ENCODE peak calls at places on chromosomes 11 and 22, in four cellular contexts. One of them, this sample, is unnamed.

GRCh38 chr22:46233231-46233630 is 16.9 kb downstream of the CDPF1 start:
- DNase-seq in HFF-Myc: no peak
- DNase-seq in left ventricle myocardium inferior: peak
- DNase-seq in Peyer's patch: no peak
- DNase-seq in this sample: peak

GRCh38 chr11:129935723-129936122 is 40.3 kb upstream of the NFRKB start:
- DNase-seq in left ventricle myocardium inferior: no peak
- DNase-seq in Peyer's patch: no peak
- DNase-seq in HFF-Myc: no peak
- DNase-seq in this sample: no peak

GRCh38 chr11:64643927-64644326 is 52.9 kb downstream of the SLC22A12 start:
- DNase-seq in left ventricle myocardium inferior: no peak
- DNase-seq in HFF-Myc: no peak
- DNase-seq in Peyer's patch: no peak
- DNase-seq in this sample: no peak

GRCh38 chr11:132033051-132033450 is 662.6 kb downstream of the NTM start:
- DNase-seq in HFF-Myc: no peak
- DNase-seq in left ventricle myocardium inferior: no peak
- DNase-seq in Peyer's patch: no peak
- DNase-seq in this sample: no peak

GRCh38 chr11:73585834-73586575 is 11.9 kb downstream of the FAM168A start:
- DNase-seq in HFF-Myc: no peak
- DNase-seq in Peyer's patch: no peak
- DNase-seq in left ventricle myocardium inferior: no peak
- DNase-seq in this sample: peak

GRCh38 chr11:78647986-78648875 is 73.6 kb upstream of the NARS2 start:
- DNase-seq in left ventricle myocardium inferior: no peak
- DNase-seq in Peyer's patch: no peak
- DNase-seq in HFF-Myc: no peak
- DNase-seq in this sample: no peak

GRCh38 chr22:27149886-27150529 is 492.6 kb downstream of the MIAT start:
- DNase-seq in HFF-Myc: no peak
- DNase-seq in left ventricle myocardium inferior: no peak
- DNase-seq in Peyer's patch: no peak
- DNase-seq in this sample: no peak

GRCh38 chr22:45758603-45759002 is 87.0 kb downstream of the ATXN10 start:
- DNase-seq in Peyer's patch: no peak
- DNase-seq in left ventricle myocardium inferior: no peak
- DNase-seq in HFF-Myc: no peak
- DNase-seq in this sample: no peak

GRCh38 chr22:35394810-35395563 is 5.0 kb upstream of the MCM5 start:
- DNase-seq in left ventricle myocardium inferior: no peak
- DNase-seq in HFF-Myc: no peak
- DNase-seq in Peyer's patch: no peak
- DNase-seq in this sample: no peak

GRCh38 chr22:31867386-31868153 is 76.8 kb upstream of the YWHAH start:
- DNase-seq in HFF-Myc: no peak
- DNase-seq in left ventricle myocardium inferior: no peak
- DNase-seq in Peyer's patch: no peak
- DNase-seq in this sample: no peak

GRCh38 chr22:36443198-36443770 is 38.2 kb downstream of the TXN2 start:
- DNase-seq in left ventricle myocardium inferior: no peak
- DNase-seq in HFF-Myc: no peak
- DNase-seq in Peyer's patch: no peak
- DNase-seq in this sample: no peak

GRCh38 chr11:121082670-121083069 is 18.4 kb upstream of the TECTA start:
- DNase-seq in Peyer's patch: no peak
- DNase-seq in left ventricle myocardium inferior: no peak
- DNase-seq in HFF-Myc: no peak
- DNase-seq in this sample: no peak

GRCh38 chr11:74948546-74948897 is 369 bp downstream of the XRRA1 start:
- DNase-seq in Peyer's patch: no peak
- DNase-seq in HFF-Myc: no peak
- DNase-seq in left ventricle myocardium inferior: no peak
- DNase-seq in this sample: no peak

GRCh38 chr11:94794287-94795168 is 26.4 kb downstream of the AMOTL1 start:
- DNase-seq in HFF-Myc: peak
- DNase-seq in Peyer's patch: no peak
- DNase-seq in left ventricle myocardium inferior: peak
- DNase-seq in this sample: peak

GRCh38 chr11:122634507-122634906 is 21.0 kb upstream of the UBASH3B start:
- DNase-seq in left ventricle myocardium inferior: peak
- DNase-seq in HFF-Myc: peak
- DNase-seq in Peyer's patch: no peak
- DNase-seq in this sample: peak

GRCh38 chr22:36125994-36126531 is 34.5 kb downstream of the APOL3 start:
- DNase-seq in HFF-Myc: no peak
- DNase-seq in Peyer's patch: no peak
- DNase-seq in left ventricle myocardium inferior: no peak
- DNase-seq in this sample: no peak

GRCh38 chr22:17917490-17917983 is 106.8 kb downstream of the MICAL3 start:
- DNase-seq in Peyer's patch: peak
- DNase-seq in HFF-Myc: no peak
- DNase-seq in left ventricle myocardium inferior: peak
- DNase-seq in this sample: no peak

GRCh38 chr22:43828711-43829447 is 16.8 kb upstream of the EFCAB6 start:
- DNase-seq in left ventricle myocardium inferior: peak
- DNase-seq in HFF-Myc: no peak
- DNase-seq in Peyer's patch: peak
- DNase-seq in this sample: peak

GRCh38 chr22:42645938-42646568 is 3.1 kb downstream of the CYB5R3 start:
- DNase-seq in left ventricle myocardium inferior: no peak
- DNase-seq in HFF-Myc: no peak
- DNase-seq in Peyer's patch: peak
- DNase-seq in this sample: no peak

GRCh38 chr22:37209140-37209845 is 3.0 kb downstream of the SSTR3 start:
- DNase-seq in HFF-Myc: no peak
- DNase-seq in left ventricle myocardium inferior: no peak
- DNase-seq in Peyer's patch: no peak
- DNase-seq in this sample: no peak

GRCh38 chr11:34075178-34075820 is 23.8 kb downstream of the CAPRIN1 start:
- DNase-seq in left ventricle myocardium inferior: no peak
- DNase-seq in Peyer's patch: no peak
- DNase-seq in HFF-Myc: no peak
- DNase-seq in this sample: peak

GRCh38 chr11:118633979-118634378 is 26.6 kb downstream of the PHLDB1 start:
- DNase-seq in HFF-Myc: no peak
- DNase-seq in left ventricle myocardium inferior: no peak
- DNase-seq in Peyer's patch: no peak
- DNase-seq in this sample: peak

GRCh38 chr11:35323076-35323868 is 96.1 kb downstream of the SLC1A2 start:
- DNase-seq in Peyer's patch: no peak
- DNase-seq in HFF-Myc: no peak
- DNase-seq in left ventricle myocardium inferior: no peak
- DNase-seq in this sample: no peak

GRCh38 chr11:47891886-47892285 is 43.7 kb upstream of the NUP160 start:
- DNase-seq in HFF-Myc: peak
- DNase-seq in Peyer's patch: no peak
- DNase-seq in left ventricle myocardium inferior: no peak
- DNase-seq in this sample: no peak

GRCh38 chr11:98979212-98979611 is 41.5 kb upstream of the CNTN5 start:
- DNase-seq in Peyer's patch: no peak
- DNase-seq in HFF-Myc: no peak
- DNase-seq in left ventricle myocardium inferior: no peak
- DNase-seq in this sample: no peak

GRCh38 chr22:32462452-32462851 is 1.8 kb downstream of the BPIFC start:
- DNase-seq in left ventricle myocardium inferior: no peak
- DNase-seq in Peyer's patch: no peak
- DNase-seq in HFF-Myc: no peak
- DNase-seq in this sample: no peak

GRCh38 chr11:1341928-1342524 is 32.6 kb upstream of the TOLLIP start:
- DNase-seq in left ventricle myocardium inferior: no peak
- DNase-seq in Peyer's patch: no peak
- DNase-seq in HFF-Myc: peak
- DNase-seq in this sample: no peak

GRCh38 chr11:69252494-69252845 is 41.5 kb upstream of the MYEOV start:
- DNase-seq in Peyer's patch: no peak
- DNase-seq in HFF-Myc: no peak
- DNase-seq in left ventricle myocardium inferior: no peak
- DNase-seq in this sample: no peak

GRCh38 chr11:129750343-129751292 is 65.0 kb upstream of the TMEM45B start:
- DNase-seq in HFF-Myc: peak
- DNase-seq in left ventricle myocardium inferior: peak
- DNase-seq in Peyer's patch: peak
- DNase-seq in this sample: peak

GRCh38 chr11:17767301-17767885 is 32.8 kb downstream of the KCNC1 start:
- DNase-seq in HFF-Myc: no peak
- DNase-seq in Peyer's patch: no peak
- DNase-seq in left ventricle myocardium inferior: no peak
- DNase-seq in this sample: no peak

GRCh38 chr22:27514612-27515011 is 286.9 kb downstream of the MN1 start:
- DNase-seq in left ventricle myocardium inferior: no peak
- DNase-seq in Peyer's patch: no peak
- DNase-seq in HFF-Myc: no peak
- DNase-seq in this sample: no peak

GRCh38 chr11:13338437-13339069 is 61.0 kb downstream of the BMAL1 start:
- DNase-seq in HFF-Myc: no peak
- DNase-seq in left ventricle myocardium inferior: no peak
- DNase-seq in Peyer's patch: no peak
- DNase-seq in this sample: no peak

GRCh38 chr11:126485021-126485781 is 129.7 kb downstream of the ST3GAL4 start:
- DNase-seq in left ventricle myocardium inferior: no peak
- DNase-seq in HFF-Myc: no peak
- DNase-seq in Peyer's patch: no peak
- DNase-seq in this sample: peak
- TF ChIP-seq CTCF in left ventricle myocardium inferior: no peak
- TF ChIP-seq CTCF in HFF-Myc: no peak
- TF ChIP-seq CTCF in Peyer's patch: no peak
- TF ChIP-seq CTCF in this sample: no peak

GRCh38 chr11:60252709-60253108 is 9.8 kb upstream of the MS4A4E start:
- DNase-seq in HFF-Myc: no peak
- DNase-seq in Peyer's patch: no peak
- DNase-seq in left ventricle myocardium inferior: no peak
- DNase-seq in this sample: no peak

GRCh38 chr11:60252208-60252566 is 9.2 kb upstream of the MS4A4E start:
- DNase-seq in HFF-Myc: no peak
- DNase-seq in Peyer's patch: no peak
- DNase-seq in left ventricle myocardium inferior: no peak
- DNase-seq in this sample: no peak

GRCh38 chr11:60251485-60252207 is 8.7 kb upstream of the MS4A4E start:
- DNase-seq in left ventricle myocardium inferior: no peak
- DNase-seq in Peyer's patch: no peak
- DNase-seq in HFF-Myc: no peak
- DNase-seq in this sample: no peak
- TF ChIP-seq CTCF in left ventricle myocardium inferior: peak
- TF ChIP-seq CTCF in Peyer's patch: peak
- TF ChIP-seq CTCF in HFF-Myc: no peak
- TF ChIP-seq CTCF in this sample: no peak

DNA sequence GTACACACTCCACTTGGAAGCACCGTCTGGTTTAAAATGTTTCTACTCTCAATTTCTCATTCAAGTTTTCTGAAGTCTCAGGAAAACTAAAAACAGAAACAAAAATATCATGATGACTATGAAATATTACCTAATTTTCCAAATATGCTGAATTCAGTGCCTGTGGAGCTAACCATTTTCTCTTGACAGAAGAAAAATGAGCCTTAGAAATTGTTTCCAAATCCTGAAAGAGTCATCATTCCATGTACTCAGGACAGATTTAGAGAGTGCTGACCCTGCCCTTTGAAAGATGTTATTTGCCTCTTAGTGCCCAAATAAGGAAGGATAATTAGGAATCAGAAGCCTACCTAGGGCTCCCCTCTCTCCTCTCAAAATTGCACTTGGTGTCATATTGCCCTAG is 49.0 kb upstream of the TOP3B start:
- DNase-seq in HFF-Myc: no peak
- DNase-seq in left ventricle myocardium inferior: no peak
- DNase-seq in Peyer's patch: no peak
- DNase-seq in this sample: no peak
- TF ChIP-seq CTCF in HFF-Myc: no peak
- TF ChIP-seq CTCF in left ventricle myocardium inferior: no peak
- TF ChIP-seq CTCF in Peyer's patch: no peak
- TF ChIP-seq CTCF in this sample: no peak

GRCh38 chr11:104650234-104650633 is 248.0 kb downstream of the CASP12 start:
- DNase-seq in Peyer's patch: no peak
- DNase-seq in HFF-Myc: no peak
- DNase-seq in left ventricle myocardium inferior: no peak
- DNase-seq in this sample: no peak
- TF ChIP-seq CTCF in Peyer's patch: no peak
- TF ChIP-seq CTCF in HFF-Myc: no peak
- TF ChIP-seq CTCF in left ventricle myocardium inferior: no peak
- TF ChIP-seq CTCF in this sample: no peak

GRCh38 chr22:19912236-19912999 is 29.2 kb upstream of the COMT start:
- DNase-seq in Peyer's patch: no peak
- DNase-seq in HFF-Myc: no peak
- DNase-seq in left ventricle myocardium inferior: no peak
- DNase-seq in this sample: no peak
- TF ChIP-seq CTCF in Peyer's patch: no peak
- TF ChIP-seq CTCF in HFF-Myc: peak
- TF ChIP-seq CTCF in left ventricle myocardium inferior: no peak
- TF ChIP-seq CTCF in this sample: peak

GRCh38 chr22:19981171-19981960 is 35.3 kb downstream of the ARVCF start:
- DNase-seq in Peyer's patch: no peak
- DNase-seq in HFF-Myc: no peak
- DNase-seq in left ventricle myocardium inferior: no peak
- DNase-seq in this sample: no peak

GRCh38 chr22:19983701-19984100 is 32.9 kb downstream of the ARVCF start:
- DNase-seq in HFF-Myc: no peak
- DNase-seq in left ventricle myocardium inferior: no peak
- DNase-seq in Peyer's patch: no peak
- DNase-seq in this sample: no peak

GRCh38 chr22:19984201-19984753 is 32.3 kb downstream of the ARVCF start:
- DNase-seq in left ventricle myocardium inferior: peak
- DNase-seq in Peyer's patch: no peak
- DNase-seq in HFF-Myc: no peak
- DNase-seq in this sample: peak

GRCh38 chr22:19981961-19982920 is 34.4 kb downstream of the ARVCF start:
- DNase-seq in left ventricle myocardium inferior: no peak
- DNase-seq in HFF-Myc: no peak
- DNase-seq in Peyer's patch: no peak
- DNase-seq in this sample: no peak

DNA sequence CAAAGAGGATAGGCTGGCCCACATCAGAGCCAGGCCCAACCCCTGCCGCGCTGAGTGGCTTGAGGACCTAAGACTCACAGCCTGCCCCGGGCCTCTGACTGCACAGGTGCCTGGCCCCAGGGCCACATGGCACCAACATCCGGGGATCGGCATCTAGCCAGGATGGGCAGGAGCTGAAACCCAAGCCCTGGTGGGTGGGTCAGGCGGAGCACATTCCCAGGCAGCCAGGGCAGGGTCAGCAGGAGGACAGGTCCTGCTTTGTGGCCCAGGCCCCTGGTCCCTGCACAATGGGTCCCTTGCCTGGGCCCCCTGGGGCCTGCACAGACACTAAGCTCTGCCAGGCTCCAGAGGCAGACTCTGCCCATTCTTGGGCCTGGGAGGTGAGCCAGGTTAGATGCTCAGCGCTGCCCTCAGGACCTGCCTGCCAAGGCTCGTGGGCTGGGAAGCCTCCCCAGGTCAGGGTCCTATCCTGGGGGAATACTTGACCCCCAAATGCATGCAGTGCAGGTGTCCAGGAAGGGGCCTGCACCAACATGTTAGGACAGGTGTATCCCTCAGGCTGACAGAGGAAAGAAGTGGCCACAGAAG is 33.5 kb downstream of the ARVCF start:
- DNase-seq in Peyer's patch: no peak
- DNase-seq in HFF-Myc: no peak
- DNase-seq in left ventricle myocardium inferior: no peak
- DNase-seq in this sample: no peak
- TF ChIP-seq CTCF in Peyer's patch: no peak
- TF ChIP-seq CTCF in HFF-Myc: no peak
- TF ChIP-seq CTCF in left ventricle myocardium inferior: no peak
- TF ChIP-seq CTCF in this sample: no peak

This sample was measured in astrocyte of the spinal cord.